ENCODE peak calls at places on chromosomes 12 and 14, in eight cellular contexts. T, O, J, E, K, R, I and B are unnamed samples.

GRCh38 chr14:69066396-69067171 is 86.3 kb downstream of the DCAF5 start:
- DNase-seq in O (no peak), E (no peak), I (no peak), K (no peak), R (no peak), J (no peak), T (no peak), B (no peak)

GRCh38 chr12:49121047-49121696 is 10.0 kb downstream of the TUBA1B start:
- DNase-seq in R (no peak), I (peak; percentile 41), E (peak; percentile 69), K (no peak), T (no peak), O (no peak), J (peak; percentile 45), B (no peak)

GRCh38 chr14:61109288-61109687 is 128.2 kb downstream of the SLC38A6 start:
- DNase-seq in T (peak; percentile 71), J (no peak), O (no peak), E (no peak), R (no peak), I (no peak), K (no peak), B (no peak)

GRCh38 chr14:45251912-45252311 is 1.1 kb downstream of the MIS18BP1 start:
- DNase-seq in I (no peak), K (no peak), O (no peak), T (no peak), J (no peak), R (no peak), E (no peak), B (no peak)

GRCh38 chr14:92696356-92696755 is 52.1 kb downstream of the LGMN start:
- DNase-seq in T (no peak), K (no peak), O (peak; percentile 19), J (no peak), I (no peak), E (no peak), R (no peak), B (no peak)

GRCh38 chr12:114096461-114096860 is 130.3 kb upstream of the RBM19 start:
- DNase-seq in T (no peak), K (no peak), R (no peak), O (no peak), I (no peak), J (no peak), E (no peak), B (peak; percentile 40)

GRCh38 chr14:102558566-102558965 is 33.9 kb upstream of the RCOR1 start:
- DNase-seq in O (no peak), J (no peak), I (no peak), T (no peak), R (no peak), K (no peak), E (no peak), B (no peak)

GRCh38 chr12:112841891-112842290 is 50.3 kb downstream of the RPH3A start:
- DNase-seq in J (no peak), O (no peak), K (no peak), I (peak; percentile 52), E (no peak), T (no peak), R (no peak), B (no peak)

GRCh38 chr14:49549881-49550280 is 36.3 kb downstream of the RPS29 start:
- DNase-seq in T (no peak), J (no peak), E (no peak), O (no peak), R (no peak), I (peak; percentile 26), K (no peak), B (no peak)

GRCh38 chr12:20426191-20426590 is 57.9 kb downstream of the PDE3A start:
- DNase-seq in K (no peak), E (no peak), J (no peak), T (peak; percentile 70), O (no peak), I (no peak), R (no peak), B (no peak)

GRCh38 chr14:55255979-55256378 is 15.2 kb upstream of the FBXO34 start:
- DNase-seq in T (no peak), R (no peak), K (no peak), O (peak; percentile 30), I (no peak), E (no peak), J (no peak), B (no peak)

GRCh38 chr12:52395761-52396434 is 10.2 kb downstream of the KRT82 start:
- DNase-seq in K (no peak), R (no peak), E (peak; percentile 75), J (no peak), O (peak; percentile 63), I (no peak), T (peak; percentile 68), B (no peak)

GRCh38 chr12:11686135-11686534 is 36.7 kb downstream of the ETV6 start:
- DNase-seq in R (no peak), K (no peak), J (no peak), I (no peak), O (no peak), E (no peak), T (no peak), B (no peak)

GRCh38 chr14:54219281-54220121 is 177.3 kb upstream of the CDKN3 start:
- DNase-seq in O (no peak), E (no peak), R (no peak), I (no peak), T (no peak), K (no peak), J (no peak), B (no peak)

GRCh38 chr14:64203366-64204006 is 90.7 kb downstream of the ESR2 start:
- DNase-seq in I (no peak), J (no peak), O (no peak), E (no peak), T (no peak), K (no peak), R (no peak), B (no peak)

GRCh38 chr14:64200170-64200569 is 94.0 kb downstream of the ESR2 start:
- DNase-seq in T (no peak), O (no peak), E (no peak), J (no peak), R (no peak), I (no peak), K (no peak), B (no peak)

GRCh38 chr14:64201296-64201695 is 92.9 kb downstream of the ESR2 start:
- DNase-seq in J (peak; percentile 54), T (no peak), E (no peak), R (no peak), O (no peak), I (no peak), K (no peak), B (no peak)

GRCh38 chr14:64201931-64202330 is 92.2 kb downstream of the ESR2 start:
- DNase-seq in E (no peak), T (no peak), K (no peak), O (no peak), R (no peak), I (no peak), J (no peak), B (no peak)

DNA sequence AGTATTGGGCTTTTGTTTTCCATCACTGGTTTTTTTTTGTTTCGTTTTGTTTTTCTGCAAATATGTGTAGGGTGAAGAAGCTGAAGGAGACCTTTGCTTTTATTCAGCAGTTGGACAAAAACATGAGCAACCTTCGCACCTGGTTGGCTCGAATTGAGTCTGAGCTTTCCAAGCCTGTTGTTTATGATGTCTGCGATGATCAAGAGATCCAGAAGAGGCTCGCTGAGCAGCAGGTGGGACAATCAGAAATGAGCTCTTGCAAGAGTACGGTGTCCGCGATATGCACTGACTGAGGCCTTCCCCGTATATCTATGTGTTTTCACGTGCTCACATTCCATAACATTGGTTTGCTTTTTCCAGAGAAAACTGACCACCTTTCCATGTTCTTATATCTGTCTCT is 91.4 kb downstream of the ESR2 start:
- DNase-seq in E (no peak), T (no peak), J (no peak), R (no peak), K (no peak), O (no peak), I (no peak), B (no peak)
- H3K4me3 ChIP-seq in E (no peak overlapping the region), T (no peak overlapping the region), J (no peak overlapping the region), R (no peak overlapping the region), K (no peak overlapping the region), O (no peak overlapping the region), I (no peak overlapping the region), B (no peak overlapping the region)

DNA sequence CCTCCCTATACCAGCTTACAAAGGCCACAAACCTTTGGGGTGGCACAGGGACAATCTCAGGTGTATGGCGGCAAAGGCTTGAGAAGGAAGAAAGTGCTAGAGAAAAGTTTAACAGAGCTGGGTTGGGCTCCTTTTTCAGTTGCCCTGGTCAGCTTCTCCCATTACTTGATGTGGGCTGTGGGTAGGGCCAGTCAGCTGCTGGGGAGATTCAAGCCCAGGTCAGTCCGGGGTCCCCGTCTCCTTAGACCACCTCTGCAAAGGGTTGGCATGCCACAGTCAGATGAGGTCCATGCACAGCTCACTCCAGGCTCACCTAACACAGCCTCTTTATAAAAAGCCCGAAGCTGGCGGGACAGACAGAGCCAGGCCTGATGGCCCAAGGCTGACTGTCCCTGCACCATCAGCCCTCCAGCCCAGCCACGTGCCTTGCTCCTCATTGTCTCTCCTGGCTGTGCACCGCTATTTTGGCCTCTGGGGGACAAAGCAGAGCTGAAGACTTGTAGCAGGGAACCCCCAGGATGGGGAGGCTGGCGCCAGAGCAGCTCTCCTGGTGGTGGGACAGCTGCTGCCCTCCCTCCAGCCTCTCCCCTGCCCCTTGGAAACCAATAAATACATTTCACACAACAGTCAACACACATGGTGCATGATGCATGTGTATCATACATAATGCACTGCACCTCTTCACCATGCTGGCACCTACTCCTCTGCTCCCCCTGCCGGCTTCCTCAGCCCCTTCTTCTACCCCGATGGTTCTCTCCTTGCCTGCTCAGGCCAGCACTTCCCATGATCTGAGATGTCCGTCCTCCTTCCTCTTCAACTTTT is 61.7 kb upstream of the DDX11 start:
- DNase-seq in T (no peak), E (no peak), R (no peak), J (no peak), I (no peak), K (no peak), O (peak; percentile 71), B (no peak)
- TF ChIP-seq CTCF in T (no peak), E (peak; percentile 27), R (no peak), J (no peak), I (peak; percentile 42), K (no peak), O (no peak), B (peak; percentile 44)

GRCh38 chr12:54000105-54000773 is at the start of gene HOXC9:
- DNase-seq in J (no peak), O (no peak), E (no peak), K (no peak), T (peak; percentile 73), I (no peak), R (no peak), B (no peak)
- H3K4me3 ChIP-seq in J (peak within 1 kb of the TSS; percentile 10), O (peak within 1 kb of the TSS; percentile 13), E (peak within 1 kb of the TSS; percentile 84), K (no peak within 1 kb of the TSS), T (peak within 1 kb of the TSS; percentile 78), I (no peak within 1 kb of the TSS), R (peak within 1 kb of the TSS; percentile 59), B (peak within 1 kb of the TSS; percentile 86)

DNA sequence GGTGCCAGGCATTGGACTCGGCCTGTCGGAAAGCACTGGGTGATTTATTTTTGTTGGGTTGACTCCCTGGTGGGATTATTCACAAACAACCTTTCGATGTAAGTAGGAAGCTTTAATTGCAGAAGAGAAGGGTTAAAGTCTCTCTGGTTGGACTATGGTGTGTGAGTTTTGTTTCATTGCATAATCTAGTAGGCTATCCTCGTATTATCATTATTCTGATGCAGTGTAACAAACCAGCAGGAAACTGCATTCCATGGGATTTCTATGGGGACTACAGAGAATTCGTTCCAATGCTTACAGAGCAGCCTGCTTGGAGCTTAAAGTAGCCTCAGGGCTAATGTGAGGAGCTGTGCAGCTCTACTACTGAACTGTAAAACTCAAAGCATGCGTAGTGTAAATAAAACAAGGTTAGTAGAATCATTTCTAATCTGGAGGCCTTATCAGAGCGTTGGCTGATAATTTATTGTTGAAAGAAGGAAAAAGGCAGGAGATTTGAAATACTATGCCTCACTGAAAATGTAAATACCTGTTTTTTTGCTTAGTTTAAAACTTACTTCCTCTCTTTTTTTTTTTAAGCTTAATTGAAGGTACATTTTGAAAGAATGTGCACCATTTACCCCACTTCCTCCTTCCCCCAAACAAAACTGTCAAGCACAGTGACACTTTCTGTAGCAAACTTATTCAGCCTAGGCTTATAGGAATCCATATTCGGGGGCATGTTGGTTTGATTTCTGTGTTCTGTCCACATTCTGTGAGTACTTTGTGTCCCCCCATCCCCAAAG is 226.7 kb downstream of the NPAS3 start:
- DNase-seq in I (peak; percentile 3), O (no peak), J (no peak), T (no peak), R (no peak), K (peak; percentile 62), E (no peak), B (no peak)
- TF ChIP-seq CTCF in I (no peak), O (no peak), J (no peak), T (no peak), R (no peak), K (no peak), E (no peak), B (no peak)